ENCODE peak calls at places on chromosomes 7 and 10, in seven cellular contexts. B is NCI-H1417; J is hepatic stellate cell; S is GM10248; O is T-cell; F is body of pancreas; T is NK-92 treated with Interleukin-12 subunit alpha and Interleukin-12 subunit beta, amount 100 ng/mL, for 24 hours. R is an unnamed sample.

GRCh38 chr7:25862993-25863726 is 288.8 kb upstream of the NFE2L3 start:
- DNase-seq in O (no peak), S (no peak), F (no peak), J (no peak), B (peak; percentile 34), T (no peak), R (no peak)

GRCh38 chr7:123774498-123774897 is 25.7 kb upstream of the WASL start:
- DNase-seq in F (no peak), T (no peak), B (no peak), O (no peak), J (no peak), S (no peak), R (no peak)

GRCh38 chr10:6269953-6270867 is 67.5 kb downstream of the PFKFB3 start:
- DNase-seq in S (peak; percentile 64), J (no peak), T (peak; percentile 74), B (no peak), F (peak; percentile 48), O (peak; percentile 64), R (no peak)

GRCh38 chr10:526651-527312 is 162.7 kb downstream of the DIP2C start:
- DNase-seq in J (no peak), F (no peak), B (no peak), S (no peak), O (no peak), T (no peak), R (no peak)

GRCh38 chr7:105691029-105691691 is 109.9 kb upstream of the EFCAB10 start:
- DNase-seq in F (peak; percentile 32), J (peak; percentile 53), S (peak; percentile 43), O (peak; percentile 46), T (no peak), B (no peak), R (no peak)

GRCh38 chr7:46565257-46565656 is 644.2 kb upstream of the IGFBP3 start:
- DNase-seq in J (no peak), B (no peak), S (no peak), O (no peak), T (no peak), F (no peak), R (peak; percentile 44)

GRCh38 chr10:44980309-44981171 is 1.9 kb upstream of the DEPP1 start:
- DNase-seq in B (no peak), O (no peak), S (no peak), T (no peak), J (no peak), F (no peak), R (peak; percentile 86)

GRCh38 chr10:79021331-79021907 is 47.3 kb upstream of the ZMIZ1 start:
- DNase-seq in S (no peak), O (no peak), F (peak; percentile 47), T (no peak), B (no peak), J (no peak), R (no peak)

GRCh38 chr10:14570800-14571199 is 203.9 kb downstream of the FAM107B start:
- DNase-seq in O (no peak), S (no peak), F (no peak), J (no peak), T (no peak), B (no peak), R (no peak)

GRCh38 chr10:76080991-76081390 is 649.6 kb downstream of the LRMDA start:
- DNase-seq in F (no peak), T (no peak), J (no peak), O (no peak), B (no peak), S (no peak), R (no peak)

GRCh38 chr7:44973610-44974401 is 5.0 kb downstream of the MYO1G start:
- DNase-seq in J (peak; percentile 72), F (peak; percentile 64), O (peak; percentile 68), B (no peak), S (no peak), T (no peak), R (no peak)